ENCODE peak calls at places on chromosome 17, in five cellular contexts. K is chondrocyte, X is T follicular helper cell, H is breast epithelium, F is endothelial cell. Y is an unnamed sample.

GRCh38 chr17:75601057-75601987 is 13.7 kb downstream of the MYO15B start:
- DNase-seq in F (peak), X (peak), K (no peak), H (peak), Y (peak)

GRCh38 chr17:80965606-80966005 is 26.0 kb upstream of the CHMP6 start:
- DNase-seq in F (no peak), K (peak), X (no peak), H (no peak), Y (no peak)

GRCh38 chr17:47987240-47987835 is 16.4 kb downstream of the CDK5RAP3 start:
- DNase-seq in H (no peak), K (no peak), F (no peak), X (no peak), Y (no peak)

GRCh38 chr17:20234266-20234665 is 225.1 kb downstream of the SPECC1 start:
- DNase-seq in H (no peak), X (peak), K (no peak), F (no peak), Y (no peak)

GRCh38 chr17:48052956-48053757 is 5.0 kb downstream of the NFE2L1 start:
- DNase-seq in K (peak), X (no peak), H (no peak), F (no peak), Y (peak)

GRCh38 chr17:50064253-50064991 is 8.5 kb downstream of the ITGA3 start:
- DNase-seq in X (no peak), F (no peak), K (peak), H (peak), Y (no peak)

GRCh38 chr17:30554839-30555751 is 77.9 kb downstream of the GOSR1 start:
- DNase-seq in H (no peak), X (no peak), F (peak), K (peak), Y (peak)

GRCh38 chr17:50090971-50091950 is 3.9 kb upstream of the PDK2 start:
- DNase-seq in X (no peak), K (peak), H (no peak), F (no peak), Y (no peak)

GRCh38 chr17:7857724-7858486 is at the start of gene CYB5D1:
- DNase-seq in K (peak), H (peak), F (peak), X (peak), Y (peak)

GRCh38 chr17:11404431-11404830 is 163.4 kb downstream of the SHISA6 start:
- DNase-seq in F (no peak), K (no peak), X (no peak), H (no peak), Y (no peak)

GRCh38 chr17:67575325-67575724 is 142.4 kb upstream of the NOL11 start:
- DNase-seq in X (no peak), K (no peak), F (no peak), H (no peak), Y (no peak)

GRCh38 chr17:15463363-15463762 is 4.1 kb downstream of the CDRT4 start:
- DNase-seq in K (no peak), F (no peak), H (no peak), X (no peak), Y (peak)

GRCh38 chr17:50328926-50329325 is 17.0 kb upstream of the XYLT2 start:
- DNase-seq in H (no peak), K (no peak), X (no peak), F (no peak), Y (no peak)

GRCh38 chr17:69246726-69247375 is 18.2 kb upstream of the ABCA10 start:
- DNase-seq in H (no peak), K (no peak), F (no peak), X (no peak), Y (peak)

GRCh38 chr17:39750131-39751015 is 12.6 kb downstream of the GRB7 start:
- DNase-seq in F (no peak), K (peak), H (no peak), X (no peak), Y (no peak)

GRCh38 chr17:81097134-81097942 is 62.4 kb downstream of the BAIAP2 start:
- DNase-seq in H (no peak), K (no peak), X (peak), F (peak), Y (peak)

GRCh38 chr17:6843241-6843890 is 11.8 kb upstream of the TEKT1 start:
- DNase-seq in K (no peak), H (no peak), F (no peak), X (no peak), Y (peak)

GRCh38 chr17:63701477-63702222 is 1.7 kb upstream of the LIMD2 start:
- DNase-seq in H (no peak), K (no peak), X (peak), F (no peak), Y (no peak)

GRCh38 chr17:56754523-56755208 is 79.1 kb downstream of the C17orf67 start:
- DNase-seq in X (no peak), H (no peak), F (peak), K (no peak), Y (no peak)

Y was measured in cerebellar cortex.